ENCODE peak calls at places on chromosomes 7 and 10, in five cellular contexts. P is left colon; I is iPS-NIHi11; B is CD4-positive, alpha-beta memory T cell; R is aorta. J is an unnamed sample.

GRCh38 chr7:39228946-39229345 is 251.2 kb downstream of the POU6F2 start:
- DNase-seq in R (no peak), I (peak), B (no peak), P (no peak), J (no peak)

GRCh38 chr7:46424934-46425333 is 503.9 kb upstream of the IGFBP3 start:
- DNase-seq in I (no peak), B (no peak), P (no peak), R (no peak), J (no peak)

GRCh38 chr7:46202379-46202778 is 281.3 kb upstream of the IGFBP3 start:
- DNase-seq in P (no peak), B (no peak), R (no peak), I (no peak), J (no peak)

GRCh38 chr10:118321724-118322575 is 20.2 kb downstream of the FAM204A start:
- DNase-seq in I (no peak), P (no peak), B (no peak), R (no peak), J (no peak)

GRCh38 chr7:25852249-25852994 is 299.6 kb upstream of the NFE2L3 start:
- DNase-seq in B (no peak), R (no peak), P (peak), I (no peak), J (peak)

GRCh38 chr7:131027287-131027773 is 293.3 kb upstream of the KLF14 start:
- DNase-seq in P (no peak), B (peak), I (peak), R (no peak), J (no peak)

GRCh38 chr10:114278140-114278883 is 39.3 kb downstream of the VWA2 start:
- DNase-seq in R (no peak), P (no peak), B (no peak), I (no peak), J (no peak)

GRCh38 chr10:73095479-73096021 is 1.1 kb downstream of the P4HA1 start:
- DNase-seq in I (peak), B (peak), P (peak), R (peak), J (peak)

GRCh38 chr10:1404236-1404952 is 332.9 kb downstream of the ADARB2 start:
- DNase-seq in R (no peak), P (no peak), I (no peak), B (no peak), J (no peak)

GRCh38 chr10:70191906-70192305 is 21.6 kb upstream of the SAR1A start:
- DNase-seq in I (no peak), B (no peak), P (no peak), R (no peak), J (no peak)

GRCh38 chr10:5951167-5951711 is 26.1 kb downstream of the IL15RA start:
- DNase-seq in P (no peak), R (peak), B (no peak), I (no peak), J (no peak)

GRCh38 chr7:52309631-52310030 is 725.8 kb upstream of the POM121L12 start:
- DNase-seq in B (no peak), P (no peak), I (no peak), R (no peak), J (no peak)

GRCh38 chr7:47447621-47448349 is 134.1 kb downstream of the TNS3 start:
- DNase-seq in I (no peak), R (no peak), B (no peak), P (no peak), J (no peak)

GRCh38 chr7:152564656-152565055 is 111.3 kb downstream of the XRCC2 start:
- DNase-seq in B (no peak), I (no peak), R (no peak), P (no peak), J (no peak)

GRCh38 chr7:193538-194256 is 1.3 kb downstream of the FAM20C start:
- DNase-seq in R (no peak), P (peak), B (no peak), I (peak), J (peak)

GRCh38 chr10:7370511-7370910 is 40.3 kb downstream of the SFMBT2 start:
- DNase-seq in B (no peak), R (no peak), P (no peak), I (no peak), J (no peak)

GRCh38 chr10:33939892-33940291 is 605.4 kb upstream of the NRP1 start:
- DNase-seq in R (no peak), P (no peak), B (no peak), I (peak), J (no peak)

GRCh38 chr10:86871563-86872183 is 85.7 kb downstream of the MMRN2 start:
- DNase-seq in B (no peak), I (peak), P (no peak), R (no peak), J (no peak)

GRCh38 chr10:132637477-132638129 is 100.0 kb downstream of the INPP5A start:
- DNase-seq in P (no peak), I (peak), B (peak), R (no peak), J (peak)

GRCh38 chr10:29268011-29268410 is 20.9 kb upstream of the LYZL1 start:
- DNase-seq in R (no peak), I (no peak), P (no peak), B (no peak), J (no peak)

GRCh38 chr10:17713133-17713532 is 38.9 kb upstream of the TMEM236 start:
- DNase-seq in B (no peak), P (no peak), I (no peak), R (no peak), J (peak)

GRCh38 chr10:99532687-99533495 is at the start of gene NKX2-3:
- DNase-seq in B (no peak), R (peak), P (peak), I (peak), J (peak)

GRCh38 chr10:78974409-78975317 is 94.1 kb upstream of the ZMIZ1 start:
- DNase-seq in P (peak), I (peak), B (peak), R (peak), J (peak)

GRCh38 chr10:11539191-11539868 is 72.1 kb downstream of the USP6NL start:
- DNase-seq in B (no peak), I (no peak), P (no peak), R (no peak), J (no peak)

GRCh38 chr10:72375585-72375984 is 20.9 kb upstream of the DNAJB12 start:
- DNase-seq in R (no peak), P (no peak), B (no peak), I (peak), J (no peak)

GRCh38 chr10:48430402-48430993 is 124.0 kb downstream of the MAPK8 start:
- DNase-seq in I (no peak), R (no peak), B (no peak), P (no peak), J (no peak)

GRCh38 chr7:26046878-26047277 is 105.1 kb upstream of the NFE2L3 start:
- DNase-seq in I (no peak), P (no peak), R (no peak), B (no peak), J (no peak)

GRCh38 chr10:88895252-88895651 is 15.2 kb downstream of the STAMBPL1 start:
- DNase-seq in R (no peak), B (no peak), I (no peak), P (no peak), J (no peak)

GRCh38 chr7:5421626-5422323 is 1.9 kb downstream of the TNRC18 start:
- DNase-seq in B (peak), I (peak), P (peak), R (peak), J (peak)

GRCh38 chr7:103307487-103308231 is 10.4 kb downstream of the PMPCB start:
- DNase-seq in B (no peak), I (no peak), P (no peak), R (no peak), J (no peak)

GRCh38 chr10:72694476-72695369 is 2.8 kb downstream of the MCU start:
- DNase-seq in P (no peak), B (no peak), I (no peak), R (no peak), J (no peak)

GRCh38 chr7:102914585-102914984 is 1.8 kb downstream of the LRRC17 start:
- DNase-seq in I (peak), B (no peak), R (peak), P (no peak), J (peak)

J was measured in nephron progenitor cell.